ENCODE peak calls at places on chromosome 1, in seven cellular contexts. Z is neuronal stem cell; A is naive thymus-derived CD4-positive, alpha-beta T cell; M is psoas muscle; B is IMR-90; R is prostate gland; H is sigmoid colon. U is an unnamed sample.

GRCh38 chr1:245604979-245605378 is 450.2 kb downstream of the KIF26B start:
- DNase-seq in Z (no peak), A (no peak), M (no peak), B (peak; percentile 16), R (no peak), H (no peak), U (no peak)

GRCh38 chr1:71770121-71770520 is 512.2 kb downstream of the NEGR1 start:
- DNase-seq in Z (no peak), A (no peak), M (no peak), B (peak; percentile 77), R (no peak), H (no peak), U (no peak)

GRCh38 chr1:27966402-27967105 is 6.8 kb downstream of the XKR8 start:
- DNase-seq in Z (no peak), A (no peak), M (no peak), B (no peak), R (no peak), H (no peak), U (no peak)

GRCh38 chr1:242318140-242318539 is 206.4 kb downstream of the PLD5 start:
- DNase-seq in Z (no peak), A (no peak), M (no peak), B (no peak), R (no peak), H (peak; percentile 61), U (no peak)

GRCh38 chr1:22751124-22751531 is 40.5 kb downstream of the EPHB2 start:
- DNase-seq in Z (no peak), A (no peak), M (no peak), B (no peak), R (peak; percentile 63), H (no peak), U (no peak)

GRCh38 chr1:231192620-231193163 is 30.8 kb downstream of the TRIM67 start:
- DNase-seq in Z (no peak), A (no peak), M (no peak), B (no peak), R (no peak), H (no peak), U (no peak)

GRCh38 chr1:39895096-39895495 is 6.6 kb downstream of the MYCL start:
- DNase-seq in Z (no peak), A (no peak), M (no peak), B (no peak), R (peak; percentile 40), H (no peak), U (no peak)

GRCh38 chr1:175861641-175862367 is 118.4 kb upstream of the TNR start:
- DNase-seq in Z (no peak), A (no peak), M (no peak), B (no peak), R (no peak), H (no peak), U (no peak)

GRCh38 chr1:147169171-147169570 is 3.1 kb downstream of the PRKAB2 start:
- DNase-seq in Z (no peak), A (no peak), M (no peak), B (no peak), R (no peak), H (no peak), U (no peak)

GRCh38 chr1:70440642-70441391 is 29.7 kb downstream of the CTH start:
- DNase-seq in Z (no peak), A (no peak), M (no peak), B (no peak), R (no peak), H (no peak), U (no peak)

GRCh38 chr1:30722175-30722537 is 1.2 kb downstream of the MATN1 start:
- DNase-seq in Z (no peak), A (no peak), M (no peak), B (no peak), R (no peak), H (no peak), U (no peak)

GRCh38 chr1:31013187-31013864 is 52.2 kb downstream of the PUM1 start:
- DNase-seq in Z (no peak), A (no peak), M (no peak), B (peak; percentile 42), R (no peak), H (no peak), U (no peak)

GRCh38 chr1:211537253-211537652 is 41.7 kb downstream of the SLC30A1 start:
- DNase-seq in Z (no peak), A (no peak), M (no peak), B (peak; percentile 35), R (no peak), H (no peak), U (no peak)

GRCh38 chr1:154747841-154748766 is 122.0 kb downstream of the KCNN3 start:
- DNase-seq in Z (no peak), A (no peak), M (no peak), B (no peak), R (no peak), H (peak; percentile 92), U (no peak)

GRCh38 chr1:203186446-203187305 is at the start of gene CHI3L1:
- DNase-seq in Z (no peak), A (no peak), M (no peak), B (no peak), R (peak; percentile 57), H (peak; percentile 64), U (no peak)

GRCh38 chr1:12184008-12184681 is 17.4 kb downstream of the TNFRSF1B start:
- DNase-seq in Z (peak; percentile 50), A (no peak), M (peak; percentile 93), B (peak; percentile 85), R (peak; percentile 21), H (peak; percentile 96), U (peak; percentile 91)

GRCh38 chr1:21260405-21261129 is 29.7 kb downstream of the ECE1 start:
- DNase-seq in Z (no peak), A (no peak), M (no peak), B (no peak), R (no peak), H (no peak), U (no peak)

GRCh38 chr1:39609618-39610331 is 29.7 kb downstream of the HEYL start:
- DNase-seq in Z (peak; percentile 67), A (peak; percentile 66), M (peak; percentile 85), B (no peak), R (peak; percentile 18), H (peak; percentile 83), U (peak; percentile 87)

GRCh38 chr1:43054961-43055360 is 96.3 kb upstream of the SLC2A1 start:
- DNase-seq in Z (no peak), A (no peak), M (no peak), B (peak; percentile 40), R (no peak), H (no peak), U (no peak)

GRCh38 chr1:183180634-183181056 is 5.4 kb upstream of the LAMC2 start:
- DNase-seq in Z (no peak), A (no peak), M (peak; percentile 67), B (peak; percentile 83), R (no peak), H (no peak), U (peak; percentile 71)

GRCh38 chr1:20730690-20731056 is 1.8 kb downstream of the SH2D5 start:
- DNase-seq in Z (no peak), A (no peak), M (no peak), B (no peak), R (no peak), H (no peak), U (peak; percentile 56)

GRCh38 chr1:54581621-54582035 is 33.6 kb downstream of the ACOT11 start:
- DNase-seq in Z (no peak), A (no peak), M (peak; percentile 98), B (peak; percentile 71), R (peak; percentile 96), H (peak; percentile 98), U (peak; percentile 92)

GRCh38 chr1:52919051-52919719 is 2.4 kb downstream of the ECHDC2 start:
- DNase-seq in Z (no peak), A (no peak), M (no peak), B (no peak), R (no peak), H (no peak), U (peak; percentile 11)

GRCh38 chr1:231338270-231339128 is at the start of gene SPRTN:
- DNase-seq in Z (no peak), A (no peak), M (no peak), B (peak; percentile 10), R (no peak), H (no peak), U (peak; percentile 87)

GRCh38 chr1:209434066-209434465 is 149.4 kb upstream of the CAMK1G start:
- DNase-seq in Z (no peak), A (no peak), M (no peak), B (no peak), R (no peak), H (no peak), U (no peak)

GRCh38 chr1:243246916-243247315 is 8.2 kb downstream of the CEP170 start:
- DNase-seq in Z (no peak), A (no peak), M (no peak), B (peak; percentile 65), R (no peak), H (no peak), U (no peak)

GRCh38 chr1:223759273-223759672 is 46.9 kb downstream of the CAPN2 start:
- DNase-seq in Z (no peak), A (no peak), M (no peak), B (no peak), R (no peak), H (no peak), U (no peak)

GRCh38 chr1:113653741-113654140 is 105.5 kb downstream of the PHTF1 start:
- DNase-seq in Z (no peak), A (no peak), M (no peak), B (no peak), R (no peak), H (no peak), U (no peak)

GRCh38 chr1:53878492-53879105 is 11.0 kb downstream of the YIPF1 start:
- DNase-seq in Z (peak; percentile 29), A (no peak), M (no peak), B (peak; percentile 69), R (no peak), H (no peak), U (no peak)

GRCh38 chr1:164624393-164624792 is 65.4 kb downstream of the PBX1 start:
- DNase-seq in Z (no peak), A (no peak), M (no peak), B (no peak), R (no peak), H (no peak), U (no peak)
- H3K4me1 ChIP-seq in Z (peaks cover 29% of the 10 kb centered on the region), A (no peaks in the 10 kb centered on the region), M (peaks cover 43% of the 10 kb centered on the region), B (peaks cover 7% of the 10 kb centered on the region), R (no peaks in the 10 kb centered on the region), H (no peaks in the 10 kb centered on the region), U (peaks cover 33% of the 10 kb centered on the region)

GRCh38 chr1:236002572-236002971 is 62.3 kb downstream of the NID1 start:
- DNase-seq in Z (no peak), A (no peak), M (no peak), B (no peak), R (no peak), H (no peak), U (no peak)
- H3K27ac ChIP-seq in Z (no peak overlapping the region), A (no peak overlapping the region), M (no peak overlapping the region), B (no peak overlapping the region), R (no peak overlapping the region), H (peak overlapping the region; percentile 56), U (peak overlapping the region; percentile 42)

DNA sequence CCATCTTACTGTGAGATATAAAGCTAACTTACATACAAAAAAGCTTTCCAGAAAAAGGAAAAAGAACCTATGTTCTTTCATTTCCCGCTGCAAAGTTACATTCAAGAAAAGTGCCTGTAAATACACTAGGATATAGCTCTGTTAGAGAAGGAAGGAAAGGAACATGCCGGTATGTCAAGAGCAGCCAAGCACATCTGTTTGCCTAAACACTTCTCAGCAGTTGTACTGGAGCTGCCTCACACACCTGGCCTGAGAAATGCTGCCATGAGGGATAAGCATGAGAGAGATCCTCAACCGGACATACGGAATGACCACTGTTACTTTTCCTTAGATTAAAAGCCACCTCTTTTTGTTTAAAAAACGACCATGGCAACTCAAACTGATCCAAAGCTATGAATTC is 189.7 kb downstream of the RERE start:
- DNase-seq in Z (no peak), A (no peak), M (no peak), B (no peak), R (no peak), H (no peak), U (no peak)
- H3K4me1 ChIP-seq in Z (peaks cover 27% of the 10 kb centered on the region), A (peaks cover 13% of the 10 kb centered on the region), M (peaks cover 41% of the 10 kb centered on the region), B (peaks cover 30% of the 10 kb centered on the region), R (peaks cover 14% of the 10 kb centered on the region), H (no peaks in the 10 kb centered on the region), U (no peaks in the 10 kb centered on the region)

GRCh38 chr1:15620890-15621682 is 3.8 kb downstream of the DDI2 start:
- DNase-seq in Z (no peak), A (no peak), M (no peak), B (no peak), R (no peak), H (no peak), U (no peak)
- H3K27ac ChIP-seq in Z (no peak overlapping the region), A (no peak overlapping the region), M (peak overlapping the region; percentile 99), B (no peak overlapping the region), R (no peak overlapping the region), H (no peak overlapping the region), U (peak overlapping the region; percentile 98)

U was measured in right atrium auricular region.